ENCODE peak calls at places on chromosomes 2 and 18, in ten cellular contexts. One of them, this sample, is unnamed.
A peak's percentile ranks its signal among the peaks of the same experiment; 100 is the strongest.

GRCh38 chr2:175445276-175445675 is 263.8 kb upstream of the ATP5MC3 start:
- DNase-seq in aorta: no peak
- DNase-seq in neural crest cell: no peak
- DNase-seq in GM20000: no peak
- DNase-seq in NCI-H460: no peak
- DNase-seq in Peyer's patch: no peak
- DNase-seq in midbrain: no peak
- DNase-seq in LoVo: no peak
- DNase-seq in choroid plexus epithelial cell: no peak
- DNase-seq in NCI-H510A: no peak
- DNase-seq in this sample: no peak

GRCh38 chr18:9048808-9049494 is 53.5 kb upstream of the NDUFV2 start:
- DNase-seq in aorta: no peak
- DNase-seq in neural crest cell: no peak
- DNase-seq in GM20000: no peak
- DNase-seq in NCI-H460: no peak
- DNase-seq in Peyer's patch: no peak
- DNase-seq in midbrain: no peak
- DNase-seq in LoVo: no peak
- DNase-seq in choroid plexus epithelial cell: peak; percentile 21
- DNase-seq in NCI-H510A: no peak
- DNase-seq in this sample: no peak

GRCh38 chr2:150919899-150920298 is 341.8 kb downstream of the RBM43 start:
- DNase-seq in aorta: no peak
- DNase-seq in neural crest cell: no peak
- DNase-seq in GM20000: no peak
- DNase-seq in NCI-H460: no peak
- DNase-seq in Peyer's patch: no peak
- DNase-seq in midbrain: no peak
- DNase-seq in LoVo: no peak
- DNase-seq in choroid plexus epithelial cell: no peak
- DNase-seq in NCI-H510A: no peak
- DNase-seq in this sample: no peak

GRCh38 chr2:122203523-122203922 is 448.1 kb downstream of the TSN start:
- DNase-seq in aorta: no peak
- DNase-seq in neural crest cell: no peak
- DNase-seq in GM20000: no peak
- DNase-seq in NCI-H460: peak; percentile 72
- DNase-seq in Peyer's patch: no peak
- DNase-seq in midbrain: no peak
- DNase-seq in LoVo: no peak
- DNase-seq in choroid plexus epithelial cell: peak; percentile 44
- DNase-seq in NCI-H510A: no peak
- DNase-seq in this sample: no peak

GRCh38 chr2:231102772-231103171 is 22.1 kb downstream of the HTR2B start:
- DNase-seq in aorta: no peak
- DNase-seq in neural crest cell: no peak
- DNase-seq in GM20000: no peak
- DNase-seq in NCI-H460: no peak
- DNase-seq in Peyer's patch: no peak
- DNase-seq in midbrain: no peak
- DNase-seq in LoVo: no peak
- DNase-seq in choroid plexus epithelial cell: peak; percentile 64
- DNase-seq in NCI-H510A: no peak
- DNase-seq in this sample: no peak

GRCh38 chr2:128322651-128323491 is 4.2 kb upstream of the HS6ST1 start:
- DNase-seq in aorta: peak; percentile 56
- DNase-seq in neural crest cell: no peak
- DNase-seq in GM20000: no peak
- DNase-seq in NCI-H460: no peak
- DNase-seq in Peyer's patch: peak; percentile 16
- DNase-seq in midbrain: no peak
- DNase-seq in LoVo: no peak
- DNase-seq in choroid plexus epithelial cell: no peak
- DNase-seq in NCI-H510A: no peak
- DNase-seq in this sample: no peak

GRCh38 chr2:143732076-143732475 is 602.9 kb downstream of the ARHGAP15 start:
- DNase-seq in aorta: no peak
- DNase-seq in neural crest cell: no peak
- DNase-seq in GM20000: no peak
- DNase-seq in NCI-H460: no peak
- DNase-seq in Peyer's patch: no peak
- DNase-seq in midbrain: no peak
- DNase-seq in LoVo: peak; percentile 13
- DNase-seq in choroid plexus epithelial cell: peak; percentile 11
- DNase-seq in NCI-H510A: no peak
- DNase-seq in this sample: no peak

GRCh38 chr2:43032248-43032893 is 194.0 kb downstream of the ZFP36L2 start:
- DNase-seq in aorta: peak; percentile 70
- DNase-seq in neural crest cell: no peak
- DNase-seq in GM20000: no peak
- DNase-seq in NCI-H460: no peak
- DNase-seq in Peyer's patch: no peak
- DNase-seq in midbrain: no peak
- DNase-seq in LoVo: peak; percentile 91
- DNase-seq in choroid plexus epithelial cell: no peak
- DNase-seq in NCI-H510A: no peak
- DNase-seq in this sample: no peak

GRCh38 chr2:97936199-97936598 is 59.5 kb downstream of the TMEM131 start:
- DNase-seq in aorta: no peak
- DNase-seq in neural crest cell: no peak
- DNase-seq in GM20000: no peak
- DNase-seq in NCI-H460: no peak
- DNase-seq in Peyer's patch: peak; percentile 68
- DNase-seq in midbrain: no peak
- DNase-seq in LoVo: peak; percentile 31
- DNase-seq in choroid plexus epithelial cell: no peak
- DNase-seq in NCI-H510A: peak; percentile 78
- DNase-seq in this sample: peak; percentile 91

GRCh38 chr2:180240774-180241173 is 233.7 kb upstream of the CWC22 start:
- DNase-seq in aorta: no peak
- DNase-seq in neural crest cell: no peak
- DNase-seq in GM20000: no peak
- DNase-seq in NCI-H460: peak; percentile 14
- DNase-seq in Peyer's patch: no peak
- DNase-seq in midbrain: no peak
- DNase-seq in LoVo: no peak
- DNase-seq in choroid plexus epithelial cell: peak; percentile 56
- DNase-seq in NCI-H510A: no peak
- DNase-seq in this sample: peak; percentile 21

GRCh38 chr2:204825054-204825453 is 279.8 kb downstream of the PARD3B start:
- DNase-seq in aorta: no peak
- DNase-seq in neural crest cell: no peak
- DNase-seq in GM20000: no peak
- DNase-seq in NCI-H460: no peak
- DNase-seq in Peyer's patch: no peak
- DNase-seq in midbrain: no peak
- DNase-seq in LoVo: peak; percentile 20
- DNase-seq in choroid plexus epithelial cell: peak; percentile 12
- DNase-seq in NCI-H510A: no peak
- DNase-seq in this sample: no peak

GRCh38 chr2:80510716-80511115 is 206.2 kb upstream of the LRRTM1 start:
- DNase-seq in aorta: no peak
- DNase-seq in neural crest cell: no peak
- DNase-seq in GM20000: no peak
- DNase-seq in NCI-H460: no peak
- DNase-seq in Peyer's patch: no peak
- DNase-seq in midbrain: no peak
- DNase-seq in LoVo: no peak
- DNase-seq in choroid plexus epithelial cell: no peak
- DNase-seq in NCI-H510A: no peak
- DNase-seq in this sample: no peak

GRCh38 chr18:25805323-25805722 is 285.1 kb downstream of the SS18 start:
- DNase-seq in aorta: no peak
- DNase-seq in neural crest cell: no peak
- DNase-seq in GM20000: no peak
- DNase-seq in NCI-H460: no peak
- DNase-seq in Peyer's patch: no peak
- DNase-seq in midbrain: no peak
- DNase-seq in LoVo: no peak
- DNase-seq in choroid plexus epithelial cell: peak; percentile 61
- DNase-seq in NCI-H510A: no peak
- DNase-seq in this sample: no peak